ENCODE peak calls at places on chromosomes 13 and 19, in nine cellular contexts. One of them, this sample, is unnamed.
A peak's percentile ranks its signal among the peaks of the same experiment; 100 is the strongest.

GRCh38 chr19:18336121-18336520 is 4.3 kb upstream of the PGPEP1 start:
- DNase-seq in endothelial cell of umbilical vein: no peak
- DNase-seq in sigmoid colon: no peak
- DNase-seq in upper lobe of left lung: no peak
- DNase-seq in Panc1: no peak
- DNase-seq in breast epithelium: no peak
- DNase-seq in HCT116: no peak
- DNase-seq in HepG2: peak; percentile 49
- DNase-seq in transverse colon: no peak
- DNase-seq in this sample: no peak

GRCh38 chr13:57992416-57992815 is 360.9 kb downstream of the PCDH17 start:
- DNase-seq in upper lobe of left lung: no peak
- DNase-seq in endothelial cell of umbilical vein: no peak
- DNase-seq in transverse colon: no peak
- DNase-seq in Panc1: no peak
- DNase-seq in sigmoid colon: no peak
- DNase-seq in HCT116: no peak
- DNase-seq in breast epithelium: no peak
- DNase-seq in HepG2: no peak
- DNase-seq in this sample: no peak

GRCh38 chr19:2552859-2553258 is 76.9 kb downstream of the GADD45B start:
- DNase-seq in breast epithelium: no peak
- DNase-seq in upper lobe of left lung: no peak
- DNase-seq in HCT116: no peak
- DNase-seq in endothelial cell of umbilical vein: peak; percentile 56
- DNase-seq in Panc1: no peak
- DNase-seq in sigmoid colon: peak; percentile 64
- DNase-seq in transverse colon: peak; percentile 35
- DNase-seq in HepG2: no peak
- DNase-seq in this sample: peak; percentile 41

GRCh38 chr13:30577381-30577780 is 40.3 kb upstream of the USPL1 start:
- DNase-seq in upper lobe of left lung: peak; percentile 38
- DNase-seq in sigmoid colon: no peak
- DNase-seq in transverse colon: peak; percentile 18
- DNase-seq in HCT116: peak; percentile 57
- DNase-seq in endothelial cell of umbilical vein: no peak
- DNase-seq in HepG2: peak; percentile 13
- DNase-seq in Panc1: no peak
- DNase-seq in breast epithelium: no peak
- DNase-seq in this sample: no peak

GRCh38 chr13:40536443-40537113 is 129.9 kb downstream of the FOXO1 start:
- DNase-seq in transverse colon: peak; percentile 52
- DNase-seq in breast epithelium: peak; percentile 63
- DNase-seq in sigmoid colon: no peak
- DNase-seq in HCT116: no peak
- DNase-seq in Panc1: no peak
- DNase-seq in upper lobe of left lung: no peak
- DNase-seq in endothelial cell of umbilical vein: peak; percentile 45
- DNase-seq in HepG2: peak; percentile 94
- DNase-seq in this sample: no peak

GRCh38 chr13:105670179-105671015 is 865.1 kb downstream of the EFNB2 start:
- DNase-seq in HCT116: no peak
- DNase-seq in transverse colon: no peak
- DNase-seq in HepG2: no peak
- DNase-seq in breast epithelium: no peak
- DNase-seq in Panc1: no peak
- DNase-seq in endothelial cell of umbilical vein: no peak
- DNase-seq in upper lobe of left lung: no peak
- DNase-seq in sigmoid colon: no peak
- DNase-seq in this sample: no peak

GRCh38 chr13:75704942-75705320 is 68.8 kb downstream of the LMO7 start:
- DNase-seq in breast epithelium: peak; percentile 51
- DNase-seq in sigmoid colon: no peak
- DNase-seq in Panc1: no peak
- DNase-seq in upper lobe of left lung: peak; percentile 87
- DNase-seq in HCT116: peak; percentile 84
- DNase-seq in transverse colon: peak; percentile 81
- DNase-seq in endothelial cell of umbilical vein: no peak
- DNase-seq in HepG2: no peak
- DNase-seq in this sample: no peak

GRCh38 chr13:75222031-75222430 is 259.9 kb downstream of the TBC1D4 start:
- DNase-seq in sigmoid colon: no peak
- DNase-seq in endothelial cell of umbilical vein: no peak
- DNase-seq in upper lobe of left lung: no peak
- DNase-seq in HCT116: no peak
- DNase-seq in transverse colon: no peak
- DNase-seq in breast epithelium: no peak
- DNase-seq in Panc1: no peak
- DNase-seq in HepG2: no peak
- DNase-seq in this sample: no peak

GRCh38 chr19:50794778-50795664 is 4.8 kb downstream of the ACP4 start:
- DNase-seq in upper lobe of left lung: no peak
- DNase-seq in transverse colon: no peak
- DNase-seq in endothelial cell of umbilical vein: no peak
- DNase-seq in sigmoid colon: no peak
- DNase-seq in breast epithelium: no peak
- DNase-seq in HCT116: no peak
- DNase-seq in Panc1: no peak
- DNase-seq in HepG2: no peak
- DNase-seq in this sample: no peak

GRCh38 chr13:113565526-113566226 is 18.9 kb upstream of the TFDP1 start:
- DNase-seq in transverse colon: peak; percentile 3
- DNase-seq in HCT116: no peak
- DNase-seq in Panc1: no peak
- DNase-seq in HepG2: no peak
- DNase-seq in breast epithelium: peak; percentile 31
- DNase-seq in upper lobe of left lung: no peak
- DNase-seq in endothelial cell of umbilical vein: no peak
- DNase-seq in sigmoid colon: peak; percentile 36
- DNase-seq in this sample: peak; percentile 59

GRCh38 chr13:98775844-98776598 is 23.5 kb upstream of the SLC15A1 start:
- DNase-seq in HCT116: peak; percentile 88
- DNase-seq in HepG2: peak; percentile 87
- DNase-seq in transverse colon: peak; percentile 82
- DNase-seq in Panc1: peak; percentile 24
- DNase-seq in upper lobe of left lung: no peak
- DNase-seq in sigmoid colon: no peak
- DNase-seq in endothelial cell of umbilical vein: no peak
- DNase-seq in breast epithelium: no peak
- DNase-seq in this sample: no peak

GRCh38 chr13:79404361-79404760 is 1.7 kb downstream of the RBM26 start:
- DNase-seq in Panc1: no peak
- DNase-seq in HepG2: no peak
- DNase-seq in sigmoid colon: no peak
- DNase-seq in breast epithelium: no peak
- DNase-seq in transverse colon: no peak
- DNase-seq in endothelial cell of umbilical vein: peak; percentile 36
- DNase-seq in upper lobe of left lung: no peak
- DNase-seq in HCT116: no peak
- DNase-seq in this sample: no peak

GRCh38 chr13:46324976-46325375 is 62.1 kb downstream of the RUBCNL start:
- DNase-seq in HCT116: no peak
- DNase-seq in HepG2: no peak
- DNase-seq in breast epithelium: no peak
- DNase-seq in transverse colon: no peak
- DNase-seq in sigmoid colon: no peak
- DNase-seq in upper lobe of left lung: no peak
- DNase-seq in endothelial cell of umbilical vein: no peak
- DNase-seq in Panc1: no peak
- DNase-seq in this sample: no peak

GRCh38 chr13:50222569-50223332 is 207.5 kb downstream of the KCNRG start:
- DNase-seq in transverse colon: peak; percentile 60
- DNase-seq in sigmoid colon: peak; percentile 87
- DNase-seq in Panc1: no peak
- DNase-seq in upper lobe of left lung: peak; percentile 85
- DNase-seq in HepG2: no peak
- DNase-seq in breast epithelium: peak; percentile 64
- DNase-seq in HCT116: no peak
- DNase-seq in endothelial cell of umbilical vein: no peak
- DNase-seq in this sample: peak; percentile 84

GRCh38 chr13:60164490-60164889 is 762 bp upstream of the DIAPH3 start:
- DNase-seq in Panc1: no peak
- DNase-seq in HepG2: no peak
- DNase-seq in HCT116: no peak
- DNase-seq in endothelial cell of umbilical vein: no peak
- DNase-seq in transverse colon: no peak
- DNase-seq in sigmoid colon: no peak
- DNase-seq in breast epithelium: no peak
- DNase-seq in upper lobe of left lung: no peak
- DNase-seq in this sample: no peak

GRCh38 chr13:74047925-74048324 is 86.3 kb downstream of the KLF12 start:
- DNase-seq in transverse colon: peak; percentile 44
- DNase-seq in sigmoid colon: no peak
- DNase-seq in Panc1: no peak
- DNase-seq in HCT116: peak; percentile 7
- DNase-seq in breast epithelium: no peak
- DNase-seq in endothelial cell of umbilical vein: peak; percentile 15
- DNase-seq in upper lobe of left lung: no peak
- DNase-seq in HepG2: no peak
- DNase-seq in this sample: no peak

GRCh38 chr13:113669231-113669870 is 2.3 kb downstream of the GRK1 start:
- DNase-seq in Panc1: no peak
- DNase-seq in breast epithelium: peak; percentile 34
- DNase-seq in HepG2: no peak
- DNase-seq in sigmoid colon: peak; percentile 55
- DNase-seq in HCT116: no peak
- DNase-seq in transverse colon: peak; percentile 5
- DNase-seq in endothelial cell of umbilical vein: no peak
- DNase-seq in upper lobe of left lung: peak; percentile 12
- DNase-seq in this sample: peak; percentile 56

GRCh38 chr13:34817246-34817645 is 124.8 kb upstream of the NBEA start:
- DNase-seq in transverse colon: no peak
- DNase-seq in endothelial cell of umbilical vein: no peak
- DNase-seq in Panc1: no peak
- DNase-seq in sigmoid colon: no peak
- DNase-seq in breast epithelium: no peak
- DNase-seq in HCT116: no peak
- DNase-seq in HepG2: no peak
- DNase-seq in upper lobe of left lung: no peak
- DNase-seq in this sample: no peak

DNA sequence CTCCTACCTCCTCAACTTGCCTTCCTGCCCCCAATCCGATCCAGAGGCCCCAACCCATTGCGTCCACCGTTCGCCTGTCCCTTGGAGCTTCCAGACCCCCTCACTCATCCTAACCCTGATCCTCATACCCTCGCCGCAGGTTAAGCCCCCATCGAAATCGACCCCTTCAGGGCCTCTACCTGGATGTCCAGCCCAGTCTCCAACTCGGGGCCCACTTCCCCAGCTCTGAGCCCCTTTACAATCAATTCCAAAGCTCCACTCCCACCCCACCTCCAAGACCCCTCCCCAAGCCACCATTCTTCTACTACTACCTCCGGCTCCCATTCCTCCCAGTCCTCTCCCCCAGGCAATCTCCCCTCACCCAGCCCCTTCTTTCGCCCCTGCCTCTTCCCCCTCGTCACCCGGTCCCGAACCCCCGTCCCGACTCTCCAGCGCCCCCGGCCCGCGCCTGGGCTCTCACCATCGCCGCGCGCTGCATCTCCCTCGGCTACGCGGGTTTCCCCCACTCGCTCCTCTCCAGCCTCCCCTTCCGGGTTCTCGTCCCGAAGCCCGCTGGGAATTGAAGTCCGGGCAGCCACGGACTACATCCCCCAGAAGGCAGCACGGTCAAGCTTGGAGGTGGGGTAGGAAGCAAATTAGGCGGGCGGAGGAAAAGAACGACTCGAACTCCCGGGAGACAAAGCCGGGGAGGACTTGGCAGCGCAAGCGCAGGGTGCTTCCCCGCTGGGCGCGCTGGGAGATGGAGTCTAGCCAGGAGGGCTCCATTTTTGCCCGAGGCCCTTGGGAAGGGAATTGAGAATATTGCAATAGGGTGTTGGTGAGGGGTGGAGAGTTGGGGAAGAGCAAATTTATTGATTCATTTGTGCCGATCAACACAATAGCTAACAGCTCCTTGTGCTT is at the start of gene FBXO46:
- DNase-seq in endothelial cell of umbilical vein: peak; percentile 99
- DNase-seq in transverse colon: peak; percentile 97
- DNase-seq in Panc1: peak; percentile 80
- DNase-seq in breast epithelium: peak; percentile 96
- DNase-seq in upper lobe of left lung: peak; percentile 98
- DNase-seq in sigmoid colon: peak; percentile 99
- DNase-seq in HepG2: peak; percentile 96
- DNase-seq in HCT116: peak; percentile 96
- DNase-seq in this sample: peak; percentile 99
- TF ChIP-seq CTCF in endothelial cell of umbilical vein: no peak
- TF ChIP-seq CTCF in transverse colon: no peak
- TF ChIP-seq CTCF in Panc1: no peak
- TF ChIP-seq CTCF in breast epithelium: no peak
- TF ChIP-seq CTCF in upper lobe of left lung: no peak
- TF ChIP-seq CTCF in sigmoid colon: no peak
- TF ChIP-seq CTCF in HepG2: peak; percentile 75
- TF ChIP-seq CTCF in HCT116: no peak
- TF ChIP-seq CTCF in this sample: no peak

DNA sequence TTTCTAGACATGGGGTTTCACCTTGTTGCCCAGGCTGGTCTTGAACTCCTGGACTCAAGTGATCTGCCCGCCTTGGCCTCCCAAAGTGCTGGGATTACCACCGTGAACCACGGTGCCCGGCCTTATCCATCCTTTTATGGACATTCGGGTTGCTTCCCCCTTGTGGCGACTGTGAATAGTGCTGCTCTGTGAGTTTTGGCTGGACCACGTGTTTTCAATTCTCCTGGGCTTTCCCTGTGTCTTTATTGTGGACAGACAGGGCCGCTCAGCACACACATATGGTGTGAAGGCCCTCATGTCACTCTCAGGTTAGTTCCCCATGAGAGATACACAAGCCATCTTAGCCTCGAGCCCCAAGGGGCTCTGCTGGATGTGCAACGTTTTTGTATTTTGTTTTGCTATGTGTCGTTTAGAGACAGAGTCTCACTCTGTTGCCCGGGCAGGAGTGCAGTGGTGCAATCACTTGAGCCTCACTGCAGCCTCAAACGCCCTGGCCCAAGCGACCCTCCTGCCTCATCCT is 40.5 kb downstream of the MAU2 start:
- DNase-seq in breast epithelium: peak; percentile 80
- DNase-seq in transverse colon: peak; percentile 81
- DNase-seq in endothelial cell of umbilical vein: peak; percentile 85
- DNase-seq in HepG2: peak; percentile 83
- DNase-seq in upper lobe of left lung: peak; percentile 79
- DNase-seq in sigmoid colon: peak; percentile 88
- DNase-seq in HCT116: peak; percentile 85
- DNase-seq in Panc1: peak; percentile 72
- DNase-seq in this sample: peak; percentile 84
- TF ChIP-seq POLR2AphosphoS5 in breast epithelium: no peak
- TF ChIP-seq POLR2AphosphoS5 in transverse colon: no peak
- TF ChIP-seq POLR2AphosphoS5 in endothelial cell of umbilical vein: no peak
- TF ChIP-seq POLR2AphosphoS5 in HepG2: no peak
- TF ChIP-seq POLR2AphosphoS5 in upper lobe of left lung: no peak
- TF ChIP-seq POLR2AphosphoS5 in sigmoid colon: peak; percentile 13
- TF ChIP-seq POLR2AphosphoS5 in HCT116: no peak
- TF ChIP-seq POLR2AphosphoS5 in Panc1: no peak
- TF ChIP-seq POLR2AphosphoS5 in this sample: no peak

GRCh38 chr19:38850976-38851621 is 1.3 kb upstream of the HNRNPL start:
- DNase-seq in transverse colon: peak; percentile 48
- DNase-seq in HepG2: no peak
- DNase-seq in endothelial cell of umbilical vein: peak; percentile 19
- DNase-seq in breast epithelium: no peak
- DNase-seq in upper lobe of left lung: no peak
- DNase-seq in Panc1: no peak
- DNase-seq in sigmoid colon: peak; percentile 80
- DNase-seq in HCT116: no peak
- DNase-seq in this sample: peak; percentile 92
- TF ChIP-seq CTCF in transverse colon: no peak
- TF ChIP-seq CTCF in HepG2: no peak
- TF ChIP-seq CTCF in endothelial cell of umbilical vein: no peak
- TF ChIP-seq CTCF in breast epithelium: peak; percentile 6
- TF ChIP-seq CTCF in upper lobe of left lung: no peak
- TF ChIP-seq CTCF in Panc1: no peak
- TF ChIP-seq CTCF in sigmoid colon: no peak
- TF ChIP-seq CTCF in HCT116: no peak
- TF ChIP-seq CTCF in this sample: no peak

GRCh38 chr19:1383311-1384084 is at the start of gene NDUFS7:
- DNase-seq in transverse colon: peak; percentile 91
- DNase-seq in Panc1: peak; percentile 58
- DNase-seq in breast epithelium: peak; percentile 91
- DNase-seq in sigmoid colon: peak; percentile 96
- DNase-seq in endothelial cell of umbilical vein: peak; percentile 89
- DNase-seq in HepG2: peak; percentile 76
- DNase-seq in upper lobe of left lung: peak; percentile 89
- DNase-seq in HCT116: peak; percentile 84
- DNase-seq in this sample: peak; percentile 96
- TF ChIP-seq POLR2AphosphoS5 in transverse colon: peak; percentile 83
- TF ChIP-seq POLR2AphosphoS5 in Panc1: peak; percentile 73
- TF ChIP-seq POLR2AphosphoS5 in breast epithelium: peak; percentile 99
- TF ChIP-seq POLR2AphosphoS5 in sigmoid colon: peak; percentile 91
- TF ChIP-seq POLR2AphosphoS5 in endothelial cell of umbilical vein: peak; percentile 33
- TF ChIP-seq POLR2AphosphoS5 in HepG2: peak; percentile 37
- TF ChIP-seq POLR2AphosphoS5 in upper lobe of left lung: peak; percentile 76
- TF ChIP-seq POLR2AphosphoS5 in HCT116: peak; percentile 66
- TF ChIP-seq POLR2AphosphoS5 in this sample: peak; percentile 85

This sample was measured in spleen.